ENCODE peak calls at places on chromosomes 12 and 14, in ten cellular contexts. F, L, N, B, X, J, G, Y, Z and I are unnamed samples.

GRCh38 chr14:80637726-80638619 is 303.6 kb downstream of the CEP128 start:
- DNase-seq in G (no peak), J (no peak), F (no peak), Z (no peak), Y (no peak), B (peak), N (no peak), X (peak), L (peak), I (no peak)

GRCh38 chr12:10672231-10672868 is 1.5 kb downstream of the STYK1 start:
- DNase-seq in J (no peak), Y (no peak), B (no peak), Z (no peak), X (no peak), G (no peak), L (no peak), F (no peak), N (no peak), I (no peak)

GRCh38 chr12:31928246-31929139 is 30.7 kb upstream of the RESF1 start:
- DNase-seq in J (no peak), Z (no peak), N (no peak), G (no peak), F (no peak), Y (no peak), B (no peak), X (no peak), L (no peak), I (no peak)

GRCh38 chr12:105916698-105917059 is 222.1 kb downstream of the NUAK1 start:
- DNase-seq in N (peak), L (no peak), Z (no peak), F (no peak), X (no peak), Y (no peak), B (no peak), G (no peak), J (no peak), I (no peak)

GRCh38 chr14:58607571-58608317 is 30.0 kb upstream of the DACT1 start:
- DNase-seq in J (no peak), F (no peak), N (peak), B (peak), L (no peak), Y (no peak), Z (no peak), X (peak), G (peak), I (no peak)

GRCh38 chr14:61107148-61107641 is 126.2 kb downstream of the SLC38A6 start:
- DNase-seq in N (peak), Z (peak), Y (no peak), G (peak), B (peak), J (no peak), L (no peak), X (peak), F (no peak), I (no peak)

GRCh38 chr14:100246809-100247428 is 8.0 kb downstream of the YY1 start:
- DNase-seq in G (peak), F (no peak), B (peak), X (peak), J (peak), Y (peak), N (peak), Z (peak), L (peak), I (no peak)

GRCh38 chr14:104138891-104139459 is 588 bp downstream of the KIF26A start:
- DNase-seq in B (no peak), J (no peak), L (peak), N (no peak), Y (no peak), G (no peak), X (no peak), Z (no peak), F (peak), I (no peak)

GRCh38 chr12:132517740-132518100 is 27.8 kb downstream of the FBRSL1 start:
- DNase-seq in Z (no peak), F (no peak), G (no peak), Y (no peak), L (no peak), J (no peak), N (no peak), B (no peak), X (no peak), I (no peak)

GRCh38 chr12:85872497-85873091 is 1.5 kb upstream of the NTS start:
- DNase-seq in L (no peak), Y (peak), N (peak), X (peak), G (peak), B (peak), J (peak), Z (peak), F (no peak), I (no peak)

GRCh38 chr12:25130741-25131188 is 64.2 kb downstream of the DNAI7 start:
- DNase-seq in Z (peak), B (peak), J (peak), F (no peak), X (peak), G (peak), Y (peak), L (no peak), N (peak), I (no peak)

GRCh38 chr14:104818714-104819161 is 17.8 kb downstream of the ZBTB42 start:
- DNase-seq in N (no peak), Z (no peak), G (no peak), X (no peak), J (no peak), Y (no peak), L (no peak), F (no peak), B (no peak), I (no peak)

GRCh38 chr14:95233702-95234241 is 76.4 kb upstream of the DICER1 start:
- DNase-seq in Y (no peak), N (no peak), L (no peak), B (no peak), F (peak), Z (no peak), G (no peak), X (no peak), J (peak), I (no peak)

GRCh38 chr12:28343687-28344086 is 153.4 kb downstream of the CCDC91 start:
- DNase-seq in Y (no peak), F (no peak), Z (no peak), G (no peak), J (no peak), N (no peak), X (no peak), B (no peak), L (no peak), I (no peak)

GRCh38 chr12:90945070-90945649 is 9.8 kb downstream of the CCER1 start:
- DNase-seq in X (peak), Y (peak), G (peak), L (no peak), F (no peak), N (peak), Z (peak), J (peak), B (peak), I (no peak)

GRCh38 chr14:72519543-72519942 is 374.4 kb downstream of the DPF3 start:
- DNase-seq in F (no peak), Z (no peak), N (no peak), J (no peak), L (no peak), B (no peak), G (no peak), X (no peak), Y (no peak), I (no peak)

GRCh38 chr14:96901227-96901626 is 104.0 kb downstream of the VRK1 start:
- DNase-seq in Y (no peak), Z (no peak), F (no peak), G (no peak), J (peak), L (no peak), B (no peak), N (no peak), X (no peak), I (no peak)

GRCh38 chr12:49511410-49511809 is 27.4 kb upstream of the KCNH3 start:
- DNase-seq in Z (no peak), N (peak), F (no peak), L (no peak), X (no peak), J (no peak), B (no peak), G (no peak), Y (no peak), I (no peak)

GRCh38 chr14:103871596-103872480 is 24.5 kb upstream of the PPP1R13B start:
- DNase-seq in X (no peak), N (no peak), J (no peak), B (peak), L (no peak), Z (no peak), Y (peak), G (no peak), F (peak), I (no peak)

GRCh38 chr14:91270188-91270587 is 25.7 kb upstream of the GPR68 start:
- DNase-seq in G (no peak), Z (no peak), B (no peak), N (no peak), J (no peak), L (no peak), Y (no peak), X (no peak), F (peak), I (no peak)

GRCh38 chr14:41377926-41378325 is 228.8 kb upstream of the LRFN5 start:
- DNase-seq in B (no peak), J (no peak), Z (no peak), N (no peak), F (no peak), G (no peak), Y (no peak), X (no peak), L (no peak), I (no peak)

GRCh38 chr12:82326905-82327503 is 31.2 kb downstream of the CCDC59 start:
- DNase-seq in Z (peak), N (peak), B (peak), J (peak), F (no peak), X (peak), L (no peak), G (peak), Y (peak), I (no peak)

GRCh38 chr12:102462803-102463499 is 17.4 kb downstream of the IGF1 start:
- DNase-seq in J (no peak), L (no peak), X (peak), Y (no peak), N (peak), B (peak), F (no peak), G (peak), Z (no peak), I (no peak)

GRCh38 chr12:61546296-61546695 is 713.9 kb upstream of the USP15 start:
- DNase-seq in Z (no peak), Y (no peak), J (peak), X (no peak), N (no peak), G (no peak), L (peak), F (no peak), B (no peak), I (peak)

GRCh38 chr12:124028560-124028935 is 55.5 kb downstream of the ZNF664 start:
- DNase-seq in L (no peak), N (no peak), Z (no peak), F (no peak), B (no peak), X (no peak), Y (no peak), G (no peak), J (no peak), I (no peak)

GRCh38 chr14:73824536-73824935 is 27.1 kb upstream of the PTGR2 start:
- DNase-seq in J (no peak), N (no peak), F (no peak), Y (no peak), L (no peak), G (no peak), Z (no peak), X (no peak), B (no peak), I (no peak)

GRCh38 chr12:124940393-124941169 is 26.1 kb upstream of the UBC start:
- DNase-seq in G (peak), L (peak), X (peak), N (peak), J (peak), F (peak), Z (peak), Y (peak), B (peak), I (peak)

GRCh38 chr12:121538699-121539061 is 42.1 kb downstream of the KDM2B start:
- DNase-seq in Y (no peak), Z (no peak), X (no peak), B (peak), L (peak), N (peak), J (peak), F (no peak), G (no peak), I (peak)

GRCh38 chr12:42961395-42961794 is 371.8 kb upstream of the PRICKLE1 start:
- DNase-seq in G (peak), L (no peak), B (peak), F (no peak), N (peak), J (no peak), Y (no peak), X (peak), Z (no peak), I (peak)

GRCh38 chr12:99390707-99391106 is 256.8 kb upstream of the GARIN6 start:
- DNase-seq in Y (peak), G (no peak), N (no peak), Z (no peak), B (peak), F (peak), L (peak), X (peak), J (peak), I (peak)

GRCh38 chr12:132638541-132639408 is 20.2 kb downstream of the P2RX2 start:
- DNase-seq in Z (peak), X (peak), N (peak), Y (peak), L (peak), G (peak), J (no peak), F (peak), B (peak), I (peak)

GRCh38 chr12:110677206-110677911 is 11.6 kb downstream of the HVCN1 start:
- DNase-seq in N (no peak), X (no peak), B (no peak), L (no peak), J (peak), G (no peak), Y (no peak), Z (no peak), F (no peak), I (no peak)

GRCh38 chr14:82725188-82725587 is 1191.5 kb upstream of the SEL1L start:
- DNase-seq in X (peak), F (no peak), Z (no peak), G (peak), N (peak), B (no peak), J (no peak), Y (no peak), L (no peak), I (no peak)

GRCh38 chr12:22407397-22407796 is 72.9 kb upstream of the ST8SIA1 start:
- DNase-seq in J (no peak), Z (no peak), B (no peak), L (no peak), F (no peak), G (no peak), X (no peak), N (no peak), Y (no peak), I (no peak)

GRCh38 chr12:42385341-42385841 is 59.4 kb downstream of the PPHLN1 start:
- DNase-seq in L (no peak), N (no peak), B (no peak), Y (no peak), J (no peak), Z (no peak), G (no peak), X (no peak), F (no peak), I (no peak)

DNA sequence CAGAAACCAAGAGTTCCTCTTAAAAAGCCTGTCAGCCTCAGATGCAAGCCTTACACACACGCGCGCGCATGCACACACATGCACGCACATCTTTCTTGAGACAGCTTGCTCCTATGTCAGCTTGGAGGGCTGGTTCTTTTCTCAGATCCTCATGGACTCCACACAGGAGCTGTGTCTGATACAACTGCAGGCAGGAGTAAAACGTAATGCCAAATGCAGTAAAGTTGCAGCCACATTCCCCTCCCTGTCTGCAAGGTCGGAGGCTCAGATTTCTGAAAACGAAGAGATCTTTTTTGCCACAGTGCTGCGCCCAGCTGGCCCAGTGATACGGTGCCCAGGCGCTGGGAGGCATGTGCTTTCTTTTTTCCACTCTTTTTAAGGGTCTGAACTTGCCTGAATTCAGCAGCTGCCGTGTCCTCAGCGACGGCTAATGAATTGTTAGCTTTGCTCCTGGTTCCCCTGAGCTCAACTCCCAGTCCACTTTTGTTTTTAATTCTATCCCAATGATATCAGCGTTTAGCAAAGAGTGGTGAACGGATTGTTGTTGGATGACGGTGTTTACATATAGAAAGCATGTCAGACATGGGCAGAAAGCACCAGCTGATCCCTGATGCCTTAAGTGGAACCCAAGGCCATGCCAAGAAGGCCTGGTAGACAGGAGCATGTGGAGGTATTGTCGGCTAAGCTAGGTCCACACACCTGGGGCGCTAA is 72.9 kb upstream of the FOXN3 start:
- DNase-seq in F (no peak), X (no peak), Z (no peak), G (no peak), J (no peak), B (peak), L (no peak), N (peak), Y (no peak), I (no peak)
- H3K4me3 ChIP-seq in F (no peak), X (no peak), Z (no peak), G (no peak), J (no peak), B (peak), L (no peak), N (peak), Y (no peak), I (no peak)

DNA sequence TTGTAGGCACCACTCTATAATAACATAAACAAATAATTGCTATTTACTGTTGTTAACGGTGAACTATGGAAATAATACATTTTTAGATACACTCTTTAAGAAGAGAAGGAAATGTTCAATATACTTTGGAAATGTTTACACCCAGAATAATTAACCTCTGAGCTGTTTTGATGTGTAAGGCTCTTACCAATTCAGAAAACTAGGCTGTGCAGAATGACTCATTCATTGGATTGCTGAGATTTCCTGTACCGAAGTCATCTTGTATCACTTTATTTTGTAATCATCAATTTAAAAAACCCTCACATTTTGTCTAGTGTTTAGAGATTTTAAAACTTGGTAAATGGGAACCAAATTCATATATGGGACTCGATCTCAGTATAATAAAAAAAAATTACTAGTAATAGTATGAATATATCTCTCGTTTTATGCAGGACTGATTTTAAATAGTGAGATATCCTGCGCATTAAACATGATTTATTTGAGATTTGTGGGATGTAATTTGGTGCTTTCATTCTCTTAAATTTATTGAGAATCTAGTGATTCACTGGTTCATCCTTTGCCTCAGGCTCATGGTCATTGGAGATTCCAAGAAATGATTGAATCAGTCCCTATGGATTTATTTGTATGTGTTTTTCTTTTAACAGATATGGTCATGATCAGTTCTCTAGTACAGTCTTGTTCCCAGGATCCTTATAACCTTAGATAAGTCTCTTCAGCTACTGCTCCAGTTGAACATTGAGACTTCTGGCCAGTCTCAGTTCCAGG is 3.9 kb downstream of the SAMD4A start:
- DNase-seq in L (no peak), X (peak), F (no peak), Y (no peak), J (no peak), B (peak), Z (peak), N (peak), G (peak), I (no peak)
- H3K4me3 ChIP-seq in L (no peak), X (peak), F (no peak), Y (peak), J (peak), B (peak), Z (no peak), N (peak), G (no peak), I (no peak)

GRCh38 chr12:4274960-4275868 is 1.7 kb downstream of the CCND2 start:
- DNase-seq in G (peak), F (no peak), J (no peak), B (peak), Z (no peak), L (no peak), X (peak), N (no peak), Y (peak), I (no peak)

GRCh38 chr12:4272014-4272975 is 1.3 kb upstream of the CCND2 start:
- DNase-seq in J (peak), N (peak), F (no peak), X (peak), L (peak), Z (peak), Y (peak), G (peak), B (peak), I (peak)

GRCh38 chr12:4274396-4274959 is 916 bp downstream of the CCND2 start:
- DNase-seq in X (no peak), B (peak), J (no peak), Y (no peak), Z (no peak), N (no peak), F (no peak), G (peak), L (no peak), I (peak)

GRCh38 chr12:4272976-4273650 is 449 bp upstream of the CCND2 start:
- DNase-seq in Z (no peak), L (no peak), N (no peak), F (no peak), B (no peak), G (no peak), Y (no peak), X (no peak), J (no peak), I (no peak)

GRCh38 chr12:4273651-4274395 is at the start of gene CCND2:
- DNase-seq in G (peak), J (peak), Z (peak), X (peak), B (peak), F (peak), L (peak), N (peak), Y (peak), I (peak)
- H3K4me3 ChIP-seq in G (peak), J (peak), Z (peak), X (peak), B (peak), F (peak), L (peak), N (peak), Y (peak), I (peak)

GRCh38 chr14:105889666-105890473 is 363.5 kb downstream of the TMEM121 start:
- DNase-seq in G (no peak), N (no peak), Z (no peak), B (no peak), J (no peak), F (peak), L (no peak), Y (no peak), X (no peak), I (peak)

GRCh38 chr14:105890474-105891220 is 364.3 kb downstream of the TMEM121 start:
- DNase-seq in X (no peak), B (no peak), Y (no peak), J (no peak), N (no peak), G (no peak), Z (no peak), F (peak), L (peak), I (peak)

GRCh38 chr14:105888151-105888550 is 361.8 kb downstream of the TMEM121 start:
- DNase-seq in X (no peak), Z (no peak), B (no peak), N (no peak), J (no peak), L (no peak), G (no peak), Y (no peak), F (no peak), I (no peak)

GRCh38 chr14:105891221-105891602 is 364.8 kb downstream of the TMEM121 start:
- DNase-seq in J (no peak), N (no peak), L (peak), Z (no peak), Y (no peak), G (no peak), X (no peak), F (no peak), B (no peak), I (no peak)

GRCh38 chr14:105888784-105889665 is 362.6 kb downstream of the TMEM121 start:
- DNase-seq in B (no peak), F (peak), Y (no peak), L (no peak), Z (no peak), N (no peak), G (no peak), X (no peak), J (no peak), I (peak)
- H3K4me3 ChIP-seq in B (no peak), F (no peak), Y (no peak), L (no peak), Z (no peak), N (no peak), G (no peak), X (no peak), J (no peak), I (no peak)

GRCh38 chr12:55996201-55996714 is 818 bp upstream of the SUOX start:
- DNase-seq in B (peak), N (peak), J (peak), Y (peak), F (no peak), Z (peak), X (peak), G (peak), L (peak), I (peak)
- H3K4me3 ChIP-seq in B (peak), N (peak), J (no peak), Y (peak), F (peak), Z (peak), X (peak), G (peak), L (peak), I (peak)